ENCODE peak calls at places on chromosomes 11 and 22, in nine cellular contexts. D is PC-3, R is GM23248, Z is hepatocyte, S is HCT116, N is OCI-LY7, O is MM.1S, M is GM23338, W is SK-N-SH. I is an unnamed sample.
A peak's percentile ranks its signal among the peaks of the same experiment; 100 is the strongest.

GRCh38 chr11:117000741-117001096 is 97.5 kb downstream of the SIK3 start:
- DNase-seq in D (no peak), R (peak; percentile 32), Z (no peak), S (no peak), N (no peak), O (no peak), M (no peak), W (no peak), I (no peak)

GRCh38 chr11:114893329-114893728 is 215.0 kb downstream of the NXPE2 start:
- DNase-seq in D (no peak), R (no peak), Z (no peak), S (no peak), N (no peak), O (no peak), M (no peak), W (no peak), I (no peak)

GRCh38 chr22:42340695-42341383 is 70.4 kb upstream of the TCF20 start:
- DNase-seq in D (no peak), R (no peak), Z (no peak), S (no peak), N (no peak), O (no peak), M (peak; percentile 69), W (peak; percentile 74), I (peak; percentile 85)

GRCh38 chr22:45804986-45805325 is 133.3 kb downstream of the ATXN10 start:
- DNase-seq in D (peak; percentile 92), R (peak; percentile 96), Z (no peak), S (peak; percentile 82), N (no peak), O (no peak), M (no peak), W (no peak), I (no peak)

GRCh38 chr11:95132956-95133355 is 43.3 kb downstream of the ENDOD1 start:
- DNase-seq in D (peak; percentile 46), R (no peak), Z (no peak), S (no peak), N (no peak), O (no peak), M (no peak), W (no peak), I (no peak)

GRCh38 chr22:44525872-44526271 is 27.8 kb upstream of the RTL6 start:
- DNase-seq in D (no peak), R (no peak), Z (no peak), S (no peak), N (no peak), O (no peak), M (no peak), W (no peak), I (no peak)

GRCh38 chr11:115214644-115215305 is 289.4 kb downstream of the CADM1 start:
- DNase-seq in D (no peak), R (no peak), Z (no peak), S (no peak), N (no peak), O (no peak), M (no peak), W (no peak), I (no peak)

GRCh38 chr11:7548659-7549283 is 35.0 kb downstream of the PPFIBP2 start:
- DNase-seq in D (peak; percentile 52), R (no peak), Z (peak; percentile 47), S (peak; percentile 16), N (peak; percentile 53), O (peak; percentile 63), M (peak; percentile 87), W (no peak), I (peak; percentile 70)

GRCh38 chr11:63614136-63614664 is at the start of gene PLAAT3:
- DNase-seq in D (peak; percentile 77), R (peak; percentile 61), Z (peak; percentile 81), S (peak; percentile 36), N (no peak), O (peak; percentile 35), M (peak; percentile 87), W (peak; percentile 87), I (peak; percentile 76)

GRCh38 chr11:76543006-76543703 is 98.3 kb downstream of the EMSY start:
- DNase-seq in D (peak; percentile 93), R (peak; percentile 63), Z (no peak), S (no peak), N (no peak), O (no peak), M (no peak), W (no peak), I (no peak)

GRCh38 chr11:3159296-3160190 is 5.6 kb downstream of the OSBPL5 start:
- DNase-seq in D (no peak), R (peak; percentile 40), Z (peak; percentile 65), S (no peak), N (no peak), O (no peak), M (no peak), W (no peak), I (peak; percentile 44)

GRCh38 chr11:315051-315481 is 1.2 kb downstream of the IFITM1 start:
- DNase-seq in D (no peak), R (peak; percentile 33), Z (no peak), S (no peak), N (no peak), O (no peak), M (no peak), W (no peak), I (no peak)

GRCh38 chr11:19240420-19241259 is at the start of gene E2F8:
- DNase-seq in D (peak; percentile 97), R (peak; percentile 98), Z (peak; percentile 96), S (peak; percentile 93), N (peak; percentile 97), O (peak; percentile 97), M (peak; percentile 97), W (peak; percentile 98), I (peak; percentile 99)

GRCh38 chr11:57316017-57316416 is 8.7 kb downstream of the TNKS1BP1 start:
- DNase-seq in D (no peak), R (no peak), Z (no peak), S (no peak), N (no peak), O (no peak), M (no peak), W (no peak), I (no peak)

GRCh38 chr11:73217131-73217809 is 811 bp upstream of the P2RY2 start:
- DNase-seq in D (no peak), R (no peak), Z (no peak), S (no peak), N (no peak), O (no peak), M (peak; percentile 30), W (no peak), I (peak; percentile 12)

GRCh38 chr11:119375629-119376196 is 5.8 kb downstream of the USP2 start:
- DNase-seq in D (no peak), R (peak; percentile 86), Z (no peak), S (no peak), N (no peak), O (no peak), M (peak; percentile 48), W (peak; percentile 45), I (peak; percentile 57)

GRCh38 chr11:14519692-14520085 is 497 bp downstream of the PSMA1 start:
- DNase-seq in D (peak; percentile 26), R (peak; percentile 75), Z (no peak), S (no peak), N (peak; percentile 16), O (no peak), M (no peak), W (no peak), I (no peak)

GRCh38 chr11:3108183-3108721 is 51.0 kb upstream of the CARS1 start:
- DNase-seq in D (no peak), R (no peak), Z (no peak), S (no peak), N (no peak), O (no peak), M (no peak), W (peak; percentile 18), I (no peak)

GRCh38 chr11:10409207-10409661 is 45.8 kb upstream of the AMPD3 start:
- DNase-seq in D (no peak), R (peak; percentile 15), Z (no peak), S (no peak), N (no peak), O (no peak), M (no peak), W (no peak), I (no peak)

GRCh38 chr11:128694618-128695481 is 978 bp downstream of the FLI1 start:
- DNase-seq in D (no peak), R (peak; percentile 56), Z (no peak), S (no peak), N (peak; percentile 55), O (peak; percentile 34), M (peak; percentile 75), W (peak; percentile 66), I (peak; percentile 66)

GRCh38 chr11:2537010-2537695 is 92.3 kb downstream of the KCNQ1 start:
- DNase-seq in D (no peak), R (no peak), Z (no peak), S (no peak), N (no peak), O (no peak), M (no peak), W (no peak), I (no peak)

GRCh38 chr11:66617148-66617814 is 851 bp downstream of the RBM14 start:
- DNase-seq in D (peak; percentile 44), R (peak; percentile 91), Z (no peak), S (no peak), N (no peak), O (peak; percentile 18), M (no peak), W (no peak), I (no peak)

GRCh38 chr11:70528794-70529580 is 130.7 kb downstream of the CTTN start:
- DNase-seq in D (no peak), R (no peak), Z (no peak), S (no peak), N (no peak), O (no peak), M (no peak), W (peak; percentile 10), I (no peak)

GRCh38 chr11:93570759-93571413 is 27.7 kb upstream of the SMCO4 start:
- DNase-seq in D (peak; percentile 86), R (peak; percentile 80), Z (peak; percentile 78), S (no peak), N (no peak), O (no peak), M (no peak), W (no peak), I (no peak)
- H2AFZ ChIP-seq in D (no peak overlapping the region), R (no peak overlapping the region), Z (no peak overlapping the region), S (peak overlapping the region; percentile 13), N (no peak overlapping the region), O (no peak overlapping the region), M (peak overlapping the region; percentile 40), W (no peak overlapping the region), I (no peak overlapping the region)

GRCh38 chr11:58730507-58731089 is 1.1 kb downstream of the GLYAT start:
- DNase-seq in D (no peak), R (no peak), Z (no peak), S (no peak), N (no peak), O (no peak), M (no peak), W (no peak), I (no peak)
- TF ChIP-seq EZH2phosphoT487 in D (no peak), R (no peak), Z (no peak), S (no peak), N (no peak), O (no peak), M (no peak), W (no peak), I (no peak)

GRCh38 chr22:36015806-36016519 is 12.7 kb downstream of the RBFOX2 start:
- DNase-seq in D (no peak), R (peak; percentile 43), Z (no peak), S (no peak), N (peak; percentile 37), O (no peak), M (no peak), W (no peak), I (no peak)
- H2AFZ ChIP-seq in D (no peak overlapping the region), R (no peak overlapping the region), Z (no peak overlapping the region), S (no peak overlapping the region), N (peak overlapping the region; percentile 13), O (no peak overlapping the region), M (no peak overlapping the region), W (no peak overlapping the region), I (no peak overlapping the region)

GRCh38 chr22:24059121-24059520 is 48.0 kb downstream of the CABIN1 start:
- DNase-seq in D (peak; percentile 44), R (peak; percentile 98), Z (no peak), S (no peak), N (no peak), O (no peak), M (no peak), W (no peak), I (no peak)
- TF ChIP-seq EZH2phosphoT487 in D (no peak), R (no peak), Z (no peak), S (no peak), N (no peak), O (no peak), M (no peak), W (no peak), I (no peak)

I was measured in neural progenitor cell.